ENCODE peak calls at places on chromosome 9, in six cellular contexts. I, U, L, T, H and B are unnamed samples.

GRCh38 chr9:135081731-135082130 is 5.7 kb upstream of the OLFM1 start:
- DNase-seq in U (no peak), T (no peak), I (no peak), L (no peak), H (no peak), B (no peak)

GRCh38 chr9:35755071-35755470 is 995 bp upstream of the MSMP start:
- DNase-seq in H (no peak), I (no peak), U (no peak), L (no peak), T (no peak), B (no peak)

GRCh38 chr9:131676431-131676972 is 63.4 kb downstream of the RAPGEF1 start:
- DNase-seq in I (no peak), L (no peak), U (no peak), H (no peak), T (no peak), B (peak; percentile 54)

GRCh38 chr9:124239249-124240073 is 18.3 kb upstream of the NEK6 start:
- DNase-seq in H (no peak), I (no peak), L (no peak), U (peak; percentile 60), T (no peak), B (peak; percentile 69)

GRCh38 chr9:15618540-15619331 is 65.9 kb downstream of the CCDC171 start:
- DNase-seq in I (no peak), L (no peak), H (no peak), U (no peak), T (no peak), B (no peak)

GRCh38 chr9:114347675-114348074 is 18.0 kb downstream of the ORM2 start:
- DNase-seq in I (no peak), H (no peak), T (no peak), L (no peak), U (peak; percentile 8), B (no peak)

GRCh38 chr9:113619156-113619861 is 155.8 kb downstream of the RGS3 start:
- DNase-seq in L (no peak), I (no peak), T (no peak), H (no peak), U (no peak), B (no peak)

GRCh38 chr9:35029852-35030251 is 40.3 kb downstream of the DNAJB5 start:
- DNase-seq in U (no peak), T (no peak), H (no peak), L (no peak), I (no peak), B (no peak)

GRCh38 chr9:115250646-115251045 is 132.7 kb upstream of the TNC start:
- DNase-seq in I (peak; percentile 98), H (no peak), L (no peak), T (no peak), U (no peak), B (no peak)

GRCh38 chr9:92639124-92639523 is 30.8 kb downstream of the IPPK start:
- DNase-seq in L (no peak), T (no peak), H (no peak), I (no peak), U (no peak), B (no peak)

GRCh38 chr9:81609782-81610738 is 79.3 kb downstream of the TLE1 start:
- DNase-seq in I (no peak), T (no peak), L (no peak), H (no peak), U (no peak), B (no peak)

GRCh38 chr9:21747171-21747570 is 55.3 kb upstream of the MTAP start:
- DNase-seq in T (no peak), H (no peak), I (peak; percentile 44), U (no peak), L (no peak), B (no peak)

GRCh38 chr9:99050292-99050911 is 54.5 kb upstream of the TGFBR1 start:
- DNase-seq in L (peak; percentile 21), T (no peak), I (no peak), H (no peak), U (no peak), B (no peak)

GRCh38 chr9:127918201-127919107 is 1.6 kb upstream of the ST6GALNAC4 start:
- DNase-seq in I (no peak), T (peak; percentile 51), H (no peak), U (no peak), L (no peak), B (no peak)
- TF ChIP-seq CTCF in I (no peak), T (peak; percentile 9), H (no peak), U (peak; percentile 26), L (no peak), B (peak; percentile 29)

GRCh38 chr9:72808446-72808768 is 144.4 kb downstream of the ALDH1A1 start:
- DNase-seq in L (no peak), H (no peak), I (no peak), U (no peak), T (no peak), B (no peak)
- TF ChIP-seq CTCF in L (peak; percentile 1), H (no peak), I (no peak), U (no peak), T (no peak), B (no peak)

GRCh38 chr9:132977626-132978450 is 656 bp upstream of the GFI1B start:
- DNase-seq in L (peak; percentile 83), T (peak; percentile 60), H (peak; percentile 58), I (peak; percentile 76), U (peak; percentile 78), B (peak; percentile 80)
- TF ChIP-seq CTCF in L (peak; percentile 73), T (peak; percentile 68), H (peak; percentile 82), I (peak; percentile 95), U (peak; percentile 83), B (peak; percentile 68)

GRCh38 chr9:88660611-88661010 is 125.6 kb downstream of the NXNL2 start:
- DNase-seq in H (no peak), U (no peak), I (no peak), L (no peak), T (no peak), B (peak; percentile 33)
- TF ChIP-seq CTCF in H (peak; percentile 56), U (peak; percentile 17), I (no peak), L (peak; percentile 45), T (no peak), B (peak; percentile 38)

GRCh38 chr9:75087824-75088645 is at the start of the genes NMRK1 and OSTF1:
- DNase-seq in L (peak; percentile 92), I (peak; percentile 91), T (peak; percentile 97), U (peak; percentile 95), H (peak; percentile 79), B (peak; percentile 94)
- TF ChIP-seq CTCF in L (no peak), I (no peak), T (no peak), U (no peak), H (no peak), B (no peak)

GRCh38 chr9:2066312-2067273 is 51.4 kb downstream of the SMARCA2 start:
- DNase-seq in L (no peak), T (no peak), H (no peak), U (no peak), I (no peak), B (no peak)
- TF ChIP-seq CTCF in L (peak; percentile 5), T (peak; percentile 32), H (no peak), U (no peak), I (no peak), B (peak; percentile 22)

GRCh38 chr9:117932585-117932984 is 228.4 kb downstream of the TLR4 start:
- DNase-seq in U (no peak), T (no peak), H (no peak), I (no peak), L (no peak), B (no peak)

GRCh38 chr9:117929873-117930272 is 225.7 kb downstream of the TLR4 start:
- DNase-seq in L (no peak), I (no peak), H (no peak), T (no peak), U (no peak), B (no peak)

GRCh38 chr9:117926031-117926655 is 221.9 kb downstream of the TLR4 start:
- DNase-seq in T (no peak), I (no peak), U (no peak), H (no peak), L (no peak), B (no peak)

GRCh38 chr9:117927354-117927753 is 223.2 kb downstream of the TLR4 start:
- DNase-seq in H (no peak), I (no peak), U (no peak), T (no peak), L (no peak), B (no peak)
- TF ChIP-seq CTCF in H (no peak), I (no peak), U (no peak), T (no peak), L (no peak), B (no peak)

DNA sequence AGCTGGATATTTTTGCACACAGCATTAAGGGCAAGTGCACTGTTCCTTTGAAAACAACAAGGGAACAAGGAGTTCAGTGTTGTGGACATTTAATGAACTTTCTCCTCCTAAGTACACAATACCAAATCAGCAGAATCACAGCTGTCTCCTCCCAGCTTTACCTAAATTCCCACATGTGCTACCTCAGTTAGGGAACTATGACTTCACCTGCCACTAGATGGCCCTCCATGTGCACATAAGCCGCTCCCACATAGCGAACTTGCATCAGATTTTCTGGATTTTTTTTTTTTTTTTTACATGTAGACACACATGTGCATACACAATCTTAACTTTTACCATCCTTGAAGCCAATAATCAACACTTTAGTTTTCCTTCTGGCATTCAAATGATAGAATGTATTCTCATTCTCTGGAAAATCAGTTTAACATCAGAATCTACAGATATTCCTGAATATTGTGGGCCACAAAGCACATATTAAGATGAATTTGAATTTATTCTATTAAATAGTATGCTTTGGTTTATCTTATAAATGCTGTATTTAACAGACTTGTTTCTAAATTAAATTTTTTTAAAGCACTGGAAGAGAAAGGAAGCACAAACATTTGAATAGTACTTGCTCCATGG is 123.6 kb downstream of the PALM2AKAP2 start:
- DNase-seq in I (peak; percentile 87), H (peak; percentile 60), U (peak; percentile 60), L (peak; percentile 64), T (peak; percentile 28), B (peak; percentile 74)
- TF ChIP-seq CTCF in I (peak; percentile 98), H (peak; percentile 93), U (peak; percentile 80), L (peak; percentile 92), T (peak; percentile 86), B (peak; percentile 86)

GRCh38 chr9:33170464-33171156 is 3.5 kb upstream of the B4GALT1 start:
- DNase-seq in U (no peak), T (peak; percentile 64), I (no peak), L (no peak), H (no peak), B (peak; percentile 78)
- TF ChIP-seq CTCF in U (no peak), T (peak; percentile 49), I (no peak), L (peak; percentile 46), H (no peak), B (peak; percentile 60)